ENCODE peak calls at places on chromosomes 7 and 10, in four cellular contexts. C, T, L and W are unnamed samples.

GRCh38 chr10:23886355-23886754 is 322.6 kb upstream of the KIAA1217 start:
- DNase-seq in C (no peak), T (no peak), L (peak), W (no peak)

GRCh38 chr10:58791137-58791536 is 278.5 kb downstream of the BICC1 start:
- DNase-seq in C (no peak), T (no peak), L (peak), W (no peak)

GRCh38 chr7:145169908-145170307 is 334.1 kb upstream of the TPK1 start:
- DNase-seq in C (no peak), T (no peak), L (peak), W (no peak)

GRCh38 chr7:80905334-80905733 is 13.5 kb downstream of the SEMA3C start:
- DNase-seq in C (no peak), T (no peak), L (no peak), W (no peak)

GRCh38 chr7:69042138-69042537 is 556.1 kb upstream of the AUTS2 start:
- DNase-seq in C (no peak), T (no peak), L (no peak), W (no peak)

GRCh38 chr7:72286486-72286885 is 125.7 kb downstream of the CALN1 start:
- DNase-seq in C (no peak), T (no peak), L (no peak), W (no peak)

GRCh38 chr10:120978589-120979252 is 127.6 kb downstream of the WDR11 start:
- DNase-seq in C (no peak), T (no peak), L (peak), W (no peak)

GRCh38 chr10:113441220-113441619 is 111.6 kb upstream of the HABP2 start:
- DNase-seq in C (no peak), T (peak), L (no peak), W (no peak)

GRCh38 chr10:16481052-16481728 is 40.5 kb downstream of the C1QL3 start:
- DNase-seq in C (no peak), T (no peak), L (no peak), W (no peak)

GRCh38 chr7:116570306-116570705 is 45.5 kb downstream of the CAV1 start:
- DNase-seq in C (no peak), T (no peak), L (no peak), W (no peak)

GRCh38 chr10:59465089-59465488 is 102.7 kb upstream of the FAM13C start:
- DNase-seq in C (no peak), T (no peak), L (peak), W (peak)

GRCh38 chr7:9785211-9785610 is 1188.5 kb upstream of the PHF14 start:
- DNase-seq in C (no peak), T (no peak), L (no peak), W (no peak)

GRCh38 chr10:22624289-22624738 is 90.1 kb downstream of the PIP4K2A start:
- DNase-seq in C (no peak), T (no peak), L (peak), W (peak)

GRCh38 chr10:126252884-126253612 is 135.2 kb downstream of the ADAM12 start:
- DNase-seq in C (no peak), T (peak), L (peak), W (peak)

GRCh38 chr7:151637781-151638261 is 118.1 kb upstream of the RHEB start:
- DNase-seq in C (no peak), T (peak), L (no peak), W (peak)

GRCh38 chr7:23654508-23654907 is 25.5 kb upstream of the FAM221A start:
- DNase-seq in C (no peak), T (no peak), L (peak), W (no peak)

GRCh38 chr7:123367508-123368122 is 166.8 kb downstream of the IQUB start:
- DNase-seq in C (no peak), T (no peak), L (peak), W (no peak)

GRCh38 chr7:88226886-88227516 is 7.2 kb upstream of the SRI start:
- DNase-seq in C (no peak), T (no peak), L (peak), W (peak)

GRCh38 chr7:92131764-92132330 is 2.4 kb downstream of the CYP51A1 start:
- DNase-seq in C (no peak), T (no peak), L (no peak), W (no peak)
- H3K4me3 ChIP-seq in C (no peak), T (no peak), L (peak), W (no peak)

GRCh38 chr7:134768243-134768642 is 11.2 kb upstream of the CALD1 start:
- DNase-seq in C (no peak), T (no peak), L (no peak), W (no peak)
- H3K27ac ChIP-seq in C (peak), T (no peak), L (no peak), W (no peak)

GRCh38 chr10:6721480-6721879 is 141.4 kb upstream of the PRKCQ start:
- DNase-seq in C (peak), T (no peak), L (peak), W (peak)
- TF ChIP-seq CTCF in C (peak), T (no peak), L (peak), W (peak)

GRCh38 chr7:49775949-49776443 is 2.6 kb downstream of the VWC2 start:
- DNase-seq in C (no peak), T (no peak), L (no peak), W (no peak)

GRCh38 chr7:49775065-49775948 is 1.9 kb downstream of the VWC2 start:
- DNase-seq in C (no peak), T (peak), L (no peak), W (no peak)

GRCh38 chr7:49773082-49773938 is at the start of gene VWC2:
- DNase-seq in C (peak), T (peak), L (no peak), W (no peak)

GRCh38 chr7:49773939-49774458 is 561 bp downstream of the VWC2 start:
- DNase-seq in C (no peak), T (no peak), L (no peak), W (no peak)

GRCh38 chr7:49774459-49775064 is 1.1 kb downstream of the VWC2 start:
- DNase-seq in C (no peak), T (peak), L (no peak), W (no peak)
- H3K4me3 ChIP-seq in C (peak), T (peak), L (no peak), W (no peak)

GRCh38 chr10:71049994-71050393 is 161.6 kb upstream of the PCBD1 start:
- DNase-seq in C (no peak), T (no peak), L (no peak), W (no peak)

GRCh38 chr10:71052708-71053107 is 159.7 kb upstream of the UNC5B start:
- DNase-seq in C (no peak), T (no peak), L (no peak), W (no peak)

GRCh38 chr10:71053169-71053895 is 159.0 kb upstream of the UNC5B start:
- DNase-seq in C (no peak), T (no peak), L (no peak), W (no peak)

GRCh38 chr10:71048995-71049650 is 160.8 kb upstream of the PCBD1 start:
- DNase-seq in C (no peak), T (no peak), L (no peak), W (no peak)

GRCh38 chr10:71052261-71052660 is 160.1 kb upstream of the UNC5B start:
- DNase-seq in C (no peak), T (no peak), L (no peak), W (no peak)
- H3K27ac ChIP-seq in C (no peak), T (no peak), L (no peak), W (no peak)

DNA sequence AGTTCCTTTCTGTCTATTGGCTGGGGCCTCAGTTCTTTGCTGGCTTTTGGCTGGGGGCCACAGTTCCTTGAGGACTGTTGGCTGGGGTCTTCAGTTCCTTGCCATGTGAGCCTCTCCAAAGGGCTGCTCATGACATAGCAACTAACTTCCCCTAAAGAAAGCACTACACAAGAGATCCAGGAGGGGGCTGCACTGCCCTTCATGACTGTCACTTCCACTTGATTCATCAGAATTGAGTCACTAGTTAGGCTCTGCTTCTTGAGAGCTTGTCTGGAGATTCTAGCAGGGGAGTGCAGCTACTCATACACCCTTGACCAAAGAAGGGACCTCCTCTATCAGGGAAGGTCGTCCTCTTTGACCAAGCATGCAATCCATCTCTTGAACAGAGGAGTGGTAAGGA is 38.0 kb upstream of the MKX start:
- DNase-seq in C (no peak), T (no peak), L (peak), W (peak)
- TF ChIP-seq CTCF in C (peak), T (no peak), L (peak), W (peak)

DNA sequence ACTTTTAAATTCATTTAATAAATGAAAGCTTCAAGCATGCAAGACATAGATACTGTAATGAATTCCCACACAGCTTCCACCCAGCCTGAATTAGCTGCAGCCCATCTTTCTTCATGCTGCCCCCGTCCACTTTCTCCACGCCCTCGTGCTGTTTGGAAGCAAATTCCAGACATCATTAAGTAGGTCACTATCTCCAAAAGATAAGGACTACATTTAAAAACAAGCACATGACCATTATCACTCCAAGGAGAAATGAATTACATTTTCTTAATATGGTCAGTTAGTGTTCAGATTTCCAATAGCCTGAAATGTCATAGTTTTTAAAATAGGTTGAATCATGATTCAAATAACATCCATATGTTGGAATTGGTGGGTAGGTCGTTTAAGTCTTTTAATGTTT is 24.3 kb downstream of the LMTK2 start:
- DNase-seq in C (no peak), T (no peak), L (no peak), W (no peak)
- H3K4me3 ChIP-seq in C (no peak), T (no peak), L (no peak), W (no peak)

DNA sequence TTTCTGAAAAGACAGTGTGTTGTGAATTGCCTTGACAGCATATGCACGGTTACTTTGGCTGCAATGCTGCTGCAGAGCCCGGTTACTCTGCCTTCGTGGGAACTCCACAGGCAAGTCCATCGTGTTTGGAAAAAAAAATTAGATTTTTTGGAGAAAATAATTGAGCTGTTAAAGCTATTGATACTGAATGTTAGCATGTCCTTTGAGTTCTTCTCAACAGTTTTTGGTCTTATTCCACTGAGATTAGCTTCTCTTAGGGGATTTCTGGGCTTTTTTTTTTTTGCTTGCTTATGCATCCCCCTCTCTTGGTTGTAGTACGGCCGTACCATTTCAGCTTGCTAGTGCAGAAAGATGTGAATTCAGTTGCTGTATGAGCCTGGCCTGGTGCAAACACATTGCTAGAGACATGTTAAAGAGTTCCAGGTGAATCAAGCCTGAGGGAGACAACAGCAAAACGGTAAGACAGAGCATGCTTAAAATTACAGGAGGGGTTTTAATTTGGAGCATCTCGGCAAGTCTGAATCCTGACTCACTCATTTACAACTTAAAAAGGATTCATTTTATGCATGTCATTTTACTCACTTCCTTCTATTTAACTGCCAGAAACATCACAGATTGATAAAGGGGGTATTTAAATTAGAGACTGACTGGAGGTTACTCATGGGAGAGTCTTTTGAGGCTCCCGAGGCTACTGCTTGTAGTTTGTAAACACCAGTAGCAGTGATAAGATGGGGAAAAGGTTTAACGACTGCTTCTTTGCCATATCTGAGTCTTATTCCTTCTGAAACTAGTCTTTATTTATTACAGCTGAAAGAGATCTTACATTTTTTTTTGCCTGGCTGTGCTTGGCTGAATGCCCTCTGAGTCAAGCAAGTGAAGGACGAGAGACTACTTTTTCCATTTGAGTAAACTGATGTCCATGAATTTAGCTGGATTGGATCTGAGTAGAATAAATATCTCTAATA is 113.7 kb downstream of the CDK14 start:
- DNase-seq in C (no peak), T (peak), L (peak), W (no peak)
- H3K27ac ChIP-seq in C (no peak), T (no peak), L (no peak), W (no peak)